ENCODE peak calls at places on chromosomes 3 and 15, in ten cellular contexts. Y is GM23248; F is HT-29; M is uterus; Z is activated effector memory CD4-positive, alpha-beta T cell treated with anti-CD3 and anti-CD28 coated beads, Interleukin-2, amount 50 U/mL, for 16 hours; R is mesenchymal stem cell; O is HuH-7.5; J is AML-193; X is stimulated activated naive CD8-positive, alpha-beta T cell treated with anti-CD3 and anti-CD28 coated beads, Interleukin-15, Interleukin-2, amounts not matched to agents 100 U/mL and 50 U/mL, for 24 hours; P is Kasumi-1. V is an unnamed sample.

GRCh38 chr15:49415638-49416037 is 7.4 kb upstream of the FGF7 start:
- DNase-seq in Y (peak), F (no peak), M (no peak), Z (no peak), R (peak), O (no peak), J (no peak), X (no peak), P (no peak), V (no peak)

GRCh38 chr15:64460737-64461576 is 579 bp downstream of the ZNF609 start:
- DNase-seq in Y (peak), F (peak), M (peak), Z (peak), R (peak), O (peak), J (peak), X (peak), P (peak), V (peak)

GRCh38 chr3:194204036-194204792 is 68.3 kb downstream of the HES1 start:
- DNase-seq in Y (no peak), F (peak), M (no peak), Z (no peak), R (no peak), O (peak), J (no peak), X (peak), P (peak), V (peak)

GRCh38 chr3:183270344-183270743 is 17.3 kb downstream of the B3GNT5 start:
- DNase-seq in Y (no peak), F (no peak), M (no peak), Z (no peak), R (no peak), O (no peak), J (no peak), X (no peak), P (no peak), V (no peak)

GRCh38 chr3:136804813-136805212 is 14.1 kb upstream of the SLC35G2 start:
- DNase-seq in Y (no peak), F (no peak), M (no peak), Z (no peak), R (no peak), O (no peak), J (no peak), X (no peak), P (no peak), V (no peak)

GRCh38 chr3:21642433-21642832 is 108.6 kb downstream of the ZNF385D start:
- DNase-seq in Y (no peak), F (no peak), M (no peak), Z (no peak), R (peak), O (no peak), J (no peak), X (no peak), P (no peak), V (no peak)

GRCh38 chr15:79308874-79309273 is 2.0 kb upstream of the TMED3 start:
- DNase-seq in Y (no peak), F (no peak), M (no peak), Z (no peak), R (no peak), O (no peak), J (peak), X (no peak), P (peak), V (no peak)

GRCh38 chr3:12181806-12182205 is 23.1 kb upstream of the TIMP4 start:
- DNase-seq in Y (no peak), F (no peak), M (no peak), Z (no peak), R (no peak), O (no peak), J (no peak), X (no peak), P (no peak), V (no peak)

GRCh38 chr3:173708191-173708590 is 310.6 kb downstream of the NLGN1 start:
- DNase-seq in Y (no peak), F (no peak), M (no peak), Z (no peak), R (no peak), O (no peak), J (no peak), X (no peak), P (no peak), V (no peak)

GRCh38 chr15:93241696-93242585 is 152.9 kb upstream of the RGMA start:
- DNase-seq in Y (no peak), F (no peak), M (no peak), Z (no peak), R (no peak), O (no peak), J (no peak), X (no peak), P (no peak), V (no peak)

GRCh38 chr15:39393575-39394335 is 187.1 kb upstream of the THBS1 start:
- DNase-seq in Y (no peak), F (peak), M (no peak), Z (no peak), R (no peak), O (no peak), J (no peak), X (no peak), P (no peak), V (no peak)